ENCODE peak calls at places on chromosome 3, in six cellular contexts. T is IMR-90, W is neuronal stem cell, I is mesenchymal stem cell, X is mesendoderm, S is H1. F is an unnamed sample.

GRCh38 chr3:14411988-14412387 is 9.6 kb downstream of the SLC6A6 start:
- DNase-seq in T (no peak), W (no peak), I (peak; percentile 27), X (peak; percentile 73), S (no peak), F (peak; percentile 61)

GRCh38 chr3:189270248-189270832 is 98.6 kb downstream of the TPRG1 start:
- DNase-seq in T (peak; percentile 66), W (no peak), I (peak; percentile 80), X (peak; percentile 90), S (peak; percentile 33), F (peak; percentile 78)

GRCh38 chr3:189460511-189460910 is 170.7 kb upstream of the TP63 start:
- DNase-seq in T (no peak), W (no peak), I (no peak), X (no peak), S (no peak), F (no peak)

GRCh38 chr3:25155696-25156471 is 272.2 kb upstream of the RARB start:
- DNase-seq in T (no peak), W (peak; percentile 84), I (peak; percentile 45), X (peak; percentile 93), S (peak; percentile 84), F (peak; percentile 86)

GRCh38 chr3:122493296-122493695 is 21.4 kb downstream of the KPNA1 start:
- DNase-seq in T (peak; percentile 47), W (no peak), I (peak; percentile 88), X (no peak), S (no peak), F (no peak)

GRCh38 chr3:45927881-45928280 is 15.4 kb upstream of the CXCR6 start:
- DNase-seq in T (peak; percentile 65), W (no peak), I (no peak), X (no peak), S (no peak), F (no peak)

GRCh38 chr3:87390318-87390717 is 113.9 kb upstream of the POU1F1 start:
- DNase-seq in T (no peak), W (no peak), I (no peak), X (no peak), S (no peak), F (no peak)

GRCh38 chr3:119974666-119975065 is 119.6 kb downstream of the GSK3B start:
- DNase-seq in T (no peak), W (no peak), I (no peak), X (no peak), S (no peak), F (no peak)

GRCh38 chr3:196504556-196504955 is 988 bp upstream of the RNF168 start:
- DNase-seq in T (no peak), W (no peak), I (no peak), X (no peak), S (no peak), F (no peak)

GRCh38 chr3:33581666-33582065 is 136.4 kb downstream of the CLASP2 start:
- DNase-seq in T (no peak), W (no peak), I (no peak), X (peak; percentile 58), S (no peak), F (peak; percentile 48)

GRCh38 chr3:19146685-19147650 is 1.3 kb upstream of the KCNH8 start:
- DNase-seq in T (peak; percentile 20), W (peak; percentile 86), I (peak; percentile 40), X (peak; percentile 95), S (peak; percentile 75), F (peak; percentile 97)

GRCh38 chr3:196332168-196332567 is 6.0 kb downstream of the TM4SF19 start:
- DNase-seq in T (no peak), W (no peak), I (no peak), X (no peak), S (no peak), F (no peak)

GRCh38 chr3:99714146-99714545 is 75.8 kb downstream of the COL8A1 start:
- DNase-seq in T (peak; percentile 73), W (no peak), I (peak; percentile 81), X (no peak), S (no peak), F (no peak)

GRCh38 chr3:35635931-35636683 is 3.2 kb upstream of the ARPP21 start:
- DNase-seq in T (no peak), W (no peak), I (no peak), X (no peak), S (no peak), F (no peak)

DNA sequence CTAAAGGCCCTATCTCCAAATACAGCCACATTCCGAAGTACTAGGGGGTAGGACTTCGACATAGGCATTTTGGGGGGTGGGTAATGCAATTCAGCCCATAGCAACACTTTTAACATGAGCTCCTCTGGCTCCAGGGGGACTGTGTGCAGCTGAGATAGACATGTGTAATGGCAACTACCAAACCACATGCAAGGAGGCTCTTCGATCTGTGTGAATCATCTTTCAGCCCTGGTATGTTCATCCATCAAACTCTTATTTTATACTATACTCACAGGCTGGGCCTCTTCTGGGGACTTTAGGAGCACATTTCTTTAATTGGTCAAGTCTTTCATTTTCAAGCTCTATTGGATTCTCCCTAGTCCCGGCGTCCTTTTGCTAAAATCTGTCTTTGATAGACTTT is 57.4 kb upstream of the PPARG start:
- DNase-seq in T (peak; percentile 57), W (no peak), I (peak; percentile 18), X (no peak), S (no peak), F (no peak)
- H2BK120ac ChIP-seq in T (no peak overlapping the region), W (no peak overlapping the region), I (no peak overlapping the region), X (no peak overlapping the region), S (no peak overlapping the region), F (no peak overlapping the region)

GRCh38 chr3:72782521-72782920 is 65.7 kb downstream of the SHQ1 start:
- DNase-seq in T (no peak), W (no peak), I (no peak), X (peak; percentile 26), S (no peak), F (no peak)

GRCh38 chr3:72791132-72791531 is 57.1 kb downstream of the SHQ1 start:
- DNase-seq in T (no peak), W (no peak), I (no peak), X (peak; percentile 72), S (no peak), F (no peak)

DNA sequence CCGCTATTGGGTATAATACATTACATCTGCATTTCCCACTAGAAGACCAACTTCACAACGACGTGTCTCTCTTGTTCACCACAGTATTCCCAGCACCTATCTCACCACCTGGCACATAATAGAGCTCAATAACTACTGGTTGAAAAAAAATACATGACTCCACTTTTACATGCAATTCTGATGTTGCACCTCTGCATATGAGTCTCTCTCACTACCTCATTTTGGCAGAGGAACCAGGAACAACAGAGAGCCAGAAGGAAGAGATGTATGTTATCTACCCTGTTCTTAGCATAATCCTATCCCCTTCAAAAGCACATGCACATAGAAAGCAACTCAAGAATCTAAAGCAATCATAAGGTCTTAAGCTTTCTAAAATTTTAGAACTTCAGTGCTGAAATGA is 61.6 kb downstream of the SHQ1 start:
- DNase-seq in T (no peak), W (no peak), I (no peak), X (no peak), S (no peak), F (no peak)
- H2BK15ac ChIP-seq in T (no peak overlapping the region), W (no peak overlapping the region), I (no peak overlapping the region), X (no peak overlapping the region), S (no peak overlapping the region), F (no peak overlapping the region)

GRCh38 chr3:183637106-183637486 is 1.7 kb downstream of the KLHL24 start:
- DNase-seq in T (no peak), W (no peak), I (no peak), X (no peak), S (no peak), F (no peak)

GRCh38 chr3:183635431-183636220 is at the start of gene KLHL24:
- DNase-seq in T (peak; percentile 91), W (peak; percentile 86), I (peak; percentile 95), X (peak; percentile 97), S (peak; percentile 64), F (peak; percentile 95)

GRCh38 chr3:183634707-183635106 is 716 bp upstream of the KLHL24 start:
- DNase-seq in T (no peak), W (no peak), I (no peak), X (no peak), S (no peak), F (no peak)

GRCh38 chr3:183636221-183637105 is 1.0 kb downstream of the KLHL24 start:
- DNase-seq in T (peak; percentile 94), W (peak; percentile 93), I (peak; percentile 97), X (peak; percentile 98), S (peak; percentile 93), F (peak; percentile 98)

DNA sequence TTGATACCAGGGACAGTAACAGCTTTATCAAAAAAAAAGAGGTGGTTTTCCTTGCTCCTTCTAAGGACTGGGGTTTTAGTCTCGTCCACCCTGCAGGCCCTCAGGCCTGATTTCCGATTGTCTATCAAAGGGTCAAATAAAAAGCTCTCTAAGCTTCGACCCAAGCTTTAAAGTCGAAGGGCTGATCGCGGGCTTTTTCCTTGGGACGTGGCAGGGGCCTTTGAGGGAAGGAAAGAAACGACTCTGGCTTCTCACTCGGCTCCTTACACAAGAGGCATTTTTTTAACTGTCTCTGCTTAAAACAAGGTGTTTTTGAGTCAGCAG is 354 bp upstream of the KLHL24 start:
- DNase-seq in T (no peak), W (no peak), I (no peak), X (no peak), S (no peak), F (no peak)
- H2BK120ac ChIP-seq in T (peak overlapping the region; percentile 78), W (no peak overlapping the region), I (peak overlapping the region; percentile 85), X (no peak overlapping the region), S (no peak overlapping the region), F (no peak overlapping the region)

GRCh38 chr3:146099316-146099715 is 61.7 kb downstream of the PLOD2 start:
- DNase-seq in T (no peak), W (no peak), I (no peak), X (no peak), S (no peak), F (no peak)
- H2BK15ac ChIP-seq in T (no peak overlapping the region), W (no peak overlapping the region), I (no peak overlapping the region), X (no peak overlapping the region), S (no peak overlapping the region), F (no peak overlapping the region)

GRCh38 chr3:32443471-32443870 is 51.8 kb downstream of the CMTM7 start:
- DNase-seq in T (peak; percentile 71), W (no peak), I (peak; percentile 34), X (no peak), S (no peak), F (no peak)

GRCh38 chr3:32440481-32441350 is 49.1 kb downstream of the CMTM7 start:
- DNase-seq in T (no peak), W (no peak), I (no peak), X (no peak), S (no peak), F (no peak)

GRCh38 chr3:32437898-32438297 is 46.2 kb downstream of the CMTM7 start:
- DNase-seq in T (no peak), W (no peak), I (no peak), X (no peak), S (no peak), F (no peak)

GRCh38 chr3:32438596-32439344 is 47.1 kb downstream of the CMTM7 start:
- DNase-seq in T (no peak), W (no peak), I (no peak), X (no peak), S (no peak), F (no peak)

DNA sequence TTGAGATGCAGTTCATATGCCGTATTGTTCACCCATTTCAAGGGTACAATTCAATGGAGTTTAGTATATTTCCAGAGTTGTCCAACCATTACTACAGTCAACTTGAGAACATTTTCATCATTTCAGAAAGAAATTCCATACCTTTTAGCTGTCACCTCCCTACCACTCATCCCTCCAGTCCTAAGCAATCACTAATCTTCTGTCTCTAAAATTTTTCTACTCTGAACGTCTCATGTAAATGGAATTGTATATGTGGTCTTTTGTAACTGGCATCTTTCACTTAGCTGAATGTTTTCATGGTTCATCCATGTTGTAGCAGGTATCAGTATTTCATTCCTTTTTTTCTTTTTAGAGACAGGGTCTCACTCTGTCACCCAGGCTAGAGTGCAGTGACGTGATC is 51.1 kb downstream of the CMTM7 start:
- DNase-seq in T (peak; percentile 58), W (no peak), I (no peak), X (no peak), S (no peak), F (no peak)
- H2BK120ac ChIP-seq in T (no peak overlapping the region), W (no peak overlapping the region), I (no peak overlapping the region), X (no peak overlapping the region), S (no peak overlapping the region), F (no peak overlapping the region)